ENCODE peak calls at places on chromosomes 4 and X, in six cellular contexts. Z is hippocampal formation, K is GM03348, S is GM20000, L is heart left ventricle, D is ecto neural progenitor cell. M is an unnamed sample.

GRCh38 chr4:48708610-48709009 is 71.5 kb downstream of the FRYL start:
- DNase-seq in Z (no peak), L (no peak), S (no peak), D (no peak), K (no peak), M (no peak)

GRCh38 chrX:74291964-74292891 is 11.8 kb upstream of the ZCCHC13 start:
- DNase-seq in S (peak), L (peak), K (peak), D (peak), Z (peak), M (peak)

GRCh38 chrX:10470009-10470408 is 150.4 kb downstream of the MID1 start:
- DNase-seq in Z (no peak), L (no peak), S (no peak), D (no peak), K (no peak), M (no peak)

GRCh38 chrX:40202456-40202855 is 104.7 kb upstream of the BCOR start:
- DNase-seq in S (no peak), K (no peak), D (no peak), L (no peak), Z (no peak), M (no peak)

GRCh38 chr4:175470141-175470540 is 341.9 kb downstream of the GPM6A start:
- DNase-seq in L (no peak), Z (no peak), D (no peak), K (peak), S (no peak), M (no peak)

GRCh38 chr4:3492741-3493719 is 29.9 kb downstream of the DOK7 start:
- DNase-seq in S (no peak), D (no peak), L (no peak), Z (no peak), K (no peak), M (no peak)

GRCh38 chr4:15659768-15660394 is 4.7 kb upstream of the FBXL5 start:
- DNase-seq in S (no peak), D (no peak), K (peak), L (no peak), Z (no peak), M (no peak)

GRCh38 chr4:89823416-89823815 is 13.5 kb downstream of the SNCA start:
- DNase-seq in Z (no peak), L (no peak), S (no peak), D (no peak), K (no peak), M (no peak)

GRCh38 chr4:155005395-155006087 is 202.9 kb upstream of the NPY2R start:
- DNase-seq in D (no peak), Z (no peak), K (peak), L (no peak), S (no peak), M (no peak)

GRCh38 chr4:24979554-24979953 is 51.2 kb downstream of the LGI2 start:
- DNase-seq in L (peak), D (no peak), K (peak), Z (peak), S (no peak), M (no peak)

GRCh38 chrX:48083212-48083611 is 11.8 kb upstream of the ZNF630 start:
- DNase-seq in Z (peak), S (peak), D (peak), K (peak), L (no peak), M (peak)

GRCh38 chr4:173547889-173548288 is 17.9 kb upstream of the HAND2 start:
- DNase-seq in Z (no peak), S (no peak), D (no peak), K (no peak), L (peak), M (no peak)

GRCh38 chr4:62460329-62460728 is 1260.2 kb downstream of the ADGRL3 start:
- DNase-seq in K (no peak), D (no peak), Z (no peak), L (no peak), S (no peak), M (no peak)

GRCh38 chr4:123418486-123418931 is 21.9 kb downstream of the SPRY1 start:
- DNase-seq in S (no peak), K (peak), L (no peak), Z (no peak), D (peak), M (no peak)

GRCh38 chr4:94165256-94165655 is 42.4 kb upstream of the SMARCAD1 start:
- DNase-seq in L (no peak), K (no peak), S (no peak), D (no peak), Z (no peak), M (no peak)

GRCh38 chr4:185374027-185374426 is 21.7 kb downstream of the LRP2BP start:
- DNase-seq in S (no peak), Z (no peak), D (no peak), K (no peak), L (no peak), M (no peak)

GRCh38 chr4:125125256-125125655 is 189.5 kb upstream of the FAT4 start:
- DNase-seq in Z (no peak), S (no peak), L (no peak), D (no peak), K (no peak), M (no peak)

GRCh38 chrX:109489174-109489573 is 7.3 kb upstream of the GUCY2F start:
- DNase-seq in S (no peak), K (no peak), D (no peak), L (no peak), Z (no peak), M (no peak)

GRCh38 chr4:109701566-109702399 is 1.5 kb downstream of the CASP6 start:
- DNase-seq in S (peak), L (no peak), D (no peak), Z (no peak), K (no peak), M (no peak)

GRCh38 chr4:102525556-102525955 is 24.4 kb downstream of the NFKB1 start:
- DNase-seq in K (no peak), Z (no peak), D (no peak), S (no peak), L (no peak), M (no peak)

GRCh38 chr4:156298230-156298629 is 344.6 kb upstream of the CTSO start:
- DNase-seq in S (no peak), D (no peak), L (peak), Z (no peak), K (peak), M (no peak)

GRCh38 chr4:94548571-94548970 is 96.8 kb downstream of the PDLIM5 start:
- DNase-seq in S (no peak), D (no peak), Z (no peak), K (peak), L (no peak), M (no peak)

GRCh38 chr4:86593726-86594558 is at the start of gene PTPN13:
- DNase-seq in L (peak), Z (peak), D (peak), S (peak), K (peak), M (no peak)

GRCh38 chrX:71183341-71183740 is 38.7 kb downstream of the NLGN3 start:
- DNase-seq in L (no peak), Z (no peak), D (peak), K (no peak), S (no peak), M (no peak)

GRCh38 chr4:2929469-2929868 is 33.7 kb downstream of the NOP14 start:
- DNase-seq in S (no peak), D (no peak), L (no peak), K (no peak), Z (no peak), M (no peak)

GRCh38 chr4:3079694-3080123 is 5.2 kb downstream of the HTT start:
- DNase-seq in L (no peak), S (peak), K (no peak), Z (no peak), D (no peak), M (no peak)

GRCh38 chr4:100954048-100954447 is 393.3 kb downstream of the PPP3CA start:
- DNase-seq in K (no peak), L (no peak), S (no peak), Z (no peak), D (no peak), M (no peak)

GRCh38 chrX:14014526-14014925 is 15.2 kb downstream of the GEMIN8 start:
- DNase-seq in L (no peak), Z (no peak), D (no peak), K (no peak), S (no peak), M (no peak)

GRCh38 chr4:28443786-28444412 is 1583.3 kb downstream of the STIM2 start:
- DNase-seq in K (no peak), D (no peak), S (no peak), Z (no peak), L (no peak), M (no peak)

GRCh38 chrX:78104447-78105176 is 564 bp downstream of the PGK1 start:
- DNase-seq in D (peak), S (peak), L (peak), K (peak), Z (no peak), M (peak)

GRCh38 chrX:26414534-26414933 is 198.6 kb downstream of the MAGEB5 start:
- DNase-seq in S (no peak), K (no peak), D (no peak), Z (no peak), L (no peak), M (no peak)

GRCh38 chrX:38959736-38960534 is 158.7 kb downstream of the MID1IP1 start:
- DNase-seq in S (no peak), L (no peak), K (no peak), D (no peak), Z (no peak), M (peak)

GRCh38 chrX:150581093-150581775 is 12.8 kb downstream of the MTM1 start:
- DNase-seq in Z (no peak), S (no peak), K (peak), L (no peak), D (no peak), M (no peak)

GRCh38 chrX:103910371-103910770 is 52.1 kb upstream of the TMSB15B start:
- DNase-seq in S (no peak), D (no peak), Z (no peak), L (no peak), K (no peak), M (no peak)

GRCh38 chr4:7323872-7324650 is 110.7 kb downstream of the PSAPL1 start:
- DNase-seq in D (no peak), L (peak), Z (no peak), S (no peak), K (no peak), M (no peak)

GRCh38 chrX:68807818-68808217 is 21.0 kb upstream of the EFNB1 start:
- DNase-seq in D (no peak), Z (no peak), S (no peak), L (no peak), K (no peak), M (no peak)

GRCh38 chrX:149504226-149504914 is 736 bp downstream of the IDS start:
- DNase-seq in D (peak), Z (no peak), K (peak), S (peak), L (no peak), M (peak)